ENCODE peak calls at places on chromosome 10, in four cellular contexts. U is sigmoid colon, E is uterus, I is heart left ventricle. B is an unnamed sample.

GRCh38 chr10:119908201-119908600 is 15.7 kb downstream of the SEC23IP start:
- DNase-seq in U (no peak), E (no peak), I (no peak), B (no peak)

GRCh38 chr10:44697096-44697495 is 214.0 kb upstream of the TMEM72 start:
- DNase-seq in U (no peak), E (no peak), I (no peak), B (no peak)

GRCh38 chr10:116099031-116099430 is 174.0 kb downstream of the GFRA1 start:
- DNase-seq in U (no peak), E (no peak), I (no peak), B (no peak)

GRCh38 chr10:90062786-90063185 is 361.4 kb downstream of the KIF20B start:
- DNase-seq in U (no peak), E (no peak), I (no peak), B (no peak)

GRCh38 chr10:29554660-29555059 is 80.1 kb downstream of the SVIL start:
- DNase-seq in U (no peak), E (no peak), I (no peak), B (no peak)

GRCh38 chr10:71957546-71958275 is 6.5 kb upstream of the CHST3 start:
- DNase-seq in U (no peak), E (no peak), I (no peak), B (no peak)

GRCh38 chr10:116138897-116139296 is 134.1 kb downstream of the GFRA1 start:
- DNase-seq in U (no peak), E (no peak), I (no peak), B (no peak)

GRCh38 chr10:124123141-124123540 is 29.7 kb upstream of the CHST15 start:
- DNase-seq in U (no peak), E (no peak), I (no peak), B (no peak)

GRCh38 chr10:43235070-43235900 is 31.6 kb downstream of the RASGEF1A start:
- DNase-seq in U (peak), E (peak), I (peak), B (no peak)

GRCh38 chr10:28432210-28432676 is 100.7 kb upstream of the WAC start:
- DNase-seq in U (peak), E (peak), I (peak), B (no peak)

GRCh38 chr10:120539076-120539475 is 82.0 kb downstream of the PLPP4 start:
- DNase-seq in U (no peak), E (no peak), I (no peak), B (no peak)

GRCh38 chr10:111392910-111393309 is 316.1 kb downstream of the ADRA2A start:
- DNase-seq in U (no peak), E (no peak), I (no peak), B (no peak)
- TF ChIP-seq POLR2A in U (no peak), E (no peak), I (no peak), B (no peak)

DNA sequence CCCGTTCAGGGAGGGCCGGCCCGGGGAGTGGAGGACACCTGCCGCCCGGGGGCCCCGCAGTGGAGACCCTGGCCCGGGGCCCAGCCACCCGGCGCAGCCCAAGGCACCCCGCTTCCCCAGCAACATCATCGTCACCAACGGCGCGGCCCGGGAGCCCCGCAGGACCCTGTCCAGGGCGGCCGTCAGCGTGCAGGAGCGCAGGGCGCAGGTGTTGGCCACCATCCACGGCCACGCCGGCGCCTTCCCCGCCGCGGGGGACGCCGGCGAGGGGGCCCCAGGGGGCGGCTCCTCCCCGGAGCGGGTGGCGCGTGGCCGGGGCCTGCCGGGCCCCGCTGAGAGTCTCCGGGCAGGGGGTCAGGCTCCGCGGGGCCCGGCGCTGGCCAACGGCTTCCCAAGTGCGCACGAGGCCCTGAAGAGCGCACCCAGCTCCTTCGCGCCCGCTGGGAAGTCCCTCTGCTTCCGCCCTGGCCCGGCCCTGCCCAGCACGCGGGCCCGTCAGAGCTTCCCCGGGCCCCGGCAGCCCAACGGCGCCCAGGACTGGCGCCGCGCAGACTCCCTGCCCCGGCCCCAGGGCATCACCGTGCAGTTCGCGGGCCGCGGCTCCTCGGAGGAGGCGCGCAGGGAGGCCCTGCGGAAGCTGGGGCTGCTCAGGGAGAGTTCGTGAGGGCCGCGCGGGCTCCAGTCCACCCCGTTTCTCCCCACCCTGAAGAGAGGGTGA is 46.7 kb downstream of the PROSER2 start:
- DNase-seq in U (no peak), E (no peak), I (no peak), B (no peak)
- H3K4me3 ChIP-seq in U (peak), E (no peak), I (peak), B (peak)

DNA sequence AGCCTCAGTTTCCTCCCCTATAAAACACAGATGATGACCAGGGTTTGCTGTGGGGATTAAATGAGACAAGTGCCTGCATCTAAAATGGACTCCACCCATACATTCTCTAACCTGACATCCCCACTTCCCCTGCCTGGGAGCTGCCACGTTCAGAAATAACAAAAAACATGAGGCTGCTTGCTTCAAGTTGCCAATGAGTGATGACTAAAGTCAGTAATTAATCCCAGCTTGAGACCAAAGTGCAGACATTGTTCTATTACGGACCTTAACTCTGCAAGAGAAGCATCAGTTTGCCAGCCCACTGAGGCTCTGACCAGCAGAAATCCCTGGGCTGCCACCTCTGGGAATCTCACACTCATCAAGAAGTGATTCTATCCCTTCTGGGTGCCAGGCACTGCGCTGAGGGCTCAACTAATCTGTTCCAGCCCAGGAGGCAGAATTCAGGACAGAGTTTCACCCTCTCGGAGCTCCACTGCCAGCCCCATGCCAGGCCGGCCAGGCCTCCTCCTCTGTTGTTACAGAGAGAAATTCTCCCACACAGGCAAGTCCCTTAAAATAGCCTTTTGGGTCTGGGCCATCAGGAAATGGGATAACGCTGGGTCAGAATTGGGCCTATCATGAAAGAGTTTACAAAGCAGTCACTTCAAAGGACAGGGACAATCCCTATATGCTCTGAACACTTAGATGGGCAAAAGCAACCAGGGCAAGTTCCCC is 11.4 kb downstream of the SH3PXD2A start:
- DNase-seq in U (peak), E (no peak), I (peak), B (no peak)
- H3K27ac ChIP-seq in U (peak), E (peak), I (peak), B (peak)

DNA sequence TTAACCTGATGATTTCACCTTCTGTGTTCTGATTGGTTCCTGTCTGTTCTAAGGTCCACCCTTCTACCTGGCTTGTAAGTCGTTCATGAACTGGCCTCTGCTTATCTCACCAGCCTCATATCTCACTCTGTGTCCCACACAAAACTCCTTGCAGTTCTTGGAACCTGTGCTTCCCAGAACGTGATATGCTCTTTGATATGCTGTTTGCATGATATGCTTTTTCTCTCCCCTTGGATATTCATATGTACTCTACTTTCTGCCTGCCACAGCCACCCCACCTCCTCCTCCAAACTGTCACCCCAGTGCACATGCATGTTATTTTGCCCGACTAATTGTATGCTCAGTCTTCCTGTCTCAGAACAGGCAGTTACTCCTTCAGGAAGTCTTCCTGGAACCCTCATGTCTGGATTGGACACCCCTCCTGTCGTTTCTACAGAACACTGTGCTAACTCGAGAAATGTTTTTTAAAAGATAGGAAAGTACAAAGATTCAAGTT is 1.9 kb upstream of the ITPRIP start:
- DNase-seq in U (no peak), E (no peak), I (no peak), B (peak)
- TF ChIP-seq POLR2A in U (no peak), E (no peak), I (no peak), B (no peak)

DNA sequence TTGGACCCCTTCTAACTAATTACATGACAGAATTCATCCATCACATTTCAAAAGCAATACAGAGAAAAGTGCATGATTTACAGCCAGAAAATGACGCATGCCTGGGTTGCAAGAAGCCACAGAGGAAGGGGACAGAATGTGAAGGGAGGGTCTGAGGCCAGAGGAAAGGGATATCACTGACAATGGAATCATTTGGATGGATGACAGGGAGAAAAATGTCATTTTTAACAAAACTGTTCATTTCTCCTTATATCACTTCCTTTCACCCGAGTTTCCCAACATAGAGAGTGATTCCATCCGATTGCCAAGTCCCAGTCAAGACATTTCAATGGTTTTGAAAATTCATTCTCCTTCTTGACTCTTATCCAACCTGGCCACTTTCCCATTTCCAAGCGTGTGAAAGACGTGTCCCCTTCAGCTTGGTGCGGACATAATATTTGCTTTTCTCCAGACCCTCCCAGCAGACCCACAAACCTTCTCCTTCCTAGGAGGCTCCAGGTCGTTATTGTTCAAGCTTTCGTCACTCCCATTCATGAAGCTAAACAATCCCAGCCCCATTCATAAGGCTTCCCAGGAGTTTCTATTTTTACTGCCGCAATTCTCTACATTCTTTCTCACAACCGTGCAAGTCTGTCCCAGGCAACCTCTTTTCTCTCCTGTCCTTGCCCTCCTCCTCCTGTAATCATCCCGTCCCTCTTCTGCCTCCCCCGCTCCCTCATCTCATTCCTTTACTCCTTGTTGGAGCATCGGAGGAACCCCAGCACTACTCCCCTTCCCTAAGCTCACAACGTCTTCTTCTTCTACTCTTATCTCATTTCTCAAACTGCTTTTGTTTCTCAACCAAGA is 301.3 kb upstream of the KLF6 start:
- DNase-seq in U (no peak), E (no peak), I (peak), B (no peak)
- H3K4me3 ChIP-seq in U (no peak), E (no peak), I (peak), B (no peak)

GRCh38 chr10:79245539-79246208 is 101.6 kb upstream of the PPIF start:
- DNase-seq in U (no peak), E (no peak), I (no peak), B (no peak)
- H3K27ac ChIP-seq in U (peak), E (peak), I (peak), B (peak)

GRCh38 chr10:121927841-121928527 is at the start of gene ATE1:
- DNase-seq in U (peak), E (peak), I (peak), B (no peak)
- TF ChIP-seq POLR2A in U (peak), E (peak), I (peak), B (no peak)

GRCh38 chr10:30863516-30864210 is 168.0 kb downstream of the ZNF438 start:
- DNase-seq in U (no peak), E (no peak), I (no peak), B (no peak)
- H3K4me3 ChIP-seq in U (no peak), E (no peak), I (no peak), B (no peak)

DNA sequence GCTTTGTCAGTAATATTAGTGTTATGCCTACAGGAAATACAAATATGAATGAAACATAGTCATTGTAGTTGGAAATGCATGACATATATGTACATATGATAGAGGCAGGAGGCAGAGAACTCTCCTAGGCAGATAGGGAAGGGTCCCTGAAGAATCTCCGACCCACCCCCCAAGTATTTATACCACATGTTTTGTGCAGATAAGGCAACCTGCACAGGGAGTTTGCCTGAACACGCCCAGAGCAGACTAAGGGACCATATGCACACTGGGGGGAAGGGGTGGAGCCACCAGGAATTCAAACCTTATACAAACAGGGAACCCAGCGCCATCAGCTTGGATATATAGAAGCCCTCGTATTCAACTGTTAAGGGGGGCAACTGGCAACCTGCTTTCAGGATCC is 653.1 kb downstream of the PARD3 start:
- DNase-seq in U (no peak), E (no peak), I (no peak), B (no peak)
- H3K27ac ChIP-seq in U (no peak), E (no peak), I (no peak), B (no peak)

B was measured in vagina.